ENCODE peak calls at places on chromosomes 16 and 17, in seven cellular contexts. Y is PC-3, D is tibial nerve, E is cardiac muscle cell, B is left ventricle myocardium inferior, X is heart left ventricle, Z is tibial artery. U is an unnamed sample. For H3K9me3, the result is how much of the 10 kb centered on the place peaks cover.

GRCh38 chr16:81634380-81635121 is 144.5 kb upstream of the PLCG2 start:
- DNase-seq in Y (no peak), D (no peak), E (peak), B (no peak), X (no peak), Z (no peak), U (no peak)

GRCh38 chr17:79019631-79020584 is 4.1 kb upstream of the C1QTNF1 start:
- DNase-seq in Y (peak), D (peak), E (peak), B (peak), X (peak), Z (peak), U (peak)

GRCh38 chr16:26963109-26963508 is 103.6 kb upstream of the C16orf82 start:
- DNase-seq in Y (no peak), D (no peak), E (peak), B (no peak), X (no peak), Z (no peak), U (no peak)

GRCh38 chr17:12288007-12288406 is 267.3 kb downstream of the MAP2K4 start:
- DNase-seq in Y (no peak), D (no peak), E (no peak), B (no peak), X (no peak), Z (no peak), U (no peak)

GRCh38 chr16:70761656-70762055 is 39.3 kb downstream of the VAC14 start:
- DNase-seq in Y (no peak), D (no peak), E (no peak), B (no peak), X (no peak), Z (no peak), U (no peak)

GRCh38 chr17:49225554-49226236 is 4.9 kb downstream of the PHOSPHO1 start:
- DNase-seq in Y (no peak), D (no peak), E (no peak), B (no peak), X (no peak), Z (no peak), U (no peak)

GRCh38 chr17:82043507-82043906 is 6.0 kb upstream of the DCXR start:
- DNase-seq in Y (no peak), D (no peak), E (no peak), B (no peak), X (no peak), Z (no peak), U (no peak)

GRCh38 chr17:19322861-19323260 is 39.7 kb downstream of the B9D1 start:
- DNase-seq in Y (no peak), D (no peak), E (no peak), B (no peak), X (no peak), Z (peak), U (no peak)

GRCh38 chr17:50495918-50496317 is 12.3 kb upstream of the MYCBPAP start:
- DNase-seq in Y (peak), D (no peak), E (peak), B (no peak), X (no peak), Z (no peak), U (no peak)

GRCh38 chr16:2748757-2749455 is 3.5 kb upstream of the SRRM2 start:
- DNase-seq in Y (no peak), D (no peak), E (no peak), B (no peak), X (no peak), Z (no peak), U (no peak)

GRCh38 chr16:2963611-2964415 is at the start of gene KREMEN2:
- DNase-seq in Y (peak), D (no peak), E (no peak), B (no peak), X (no peak), Z (no peak), U (peak)

GRCh38 chr17:73278465-73279453 is 17.1 kb upstream of the CPSF4L start:
- DNase-seq in Y (peak), D (peak), E (peak), B (peak), X (no peak), Z (no peak), U (peak)

GRCh38 chr16:31010943-31011342 is 505 bp upstream of the STX1B start:
- DNase-seq in Y (no peak), D (no peak), E (no peak), B (no peak), X (no peak), Z (no peak), U (no peak)

GRCh38 chr16:85637808-85638186 is 24.7 kb downstream of the GSE1 start:
- DNase-seq in Y (no peak), D (no peak), E (no peak), B (peak), X (no peak), Z (no peak), U (no peak)

GRCh38 chr17:63834431-63835166 is 7.1 kb upstream of the FTSJ3 start:
- DNase-seq in Y (peak), D (peak), E (peak), B (no peak), X (no peak), Z (peak), U (peak)

GRCh38 chr17:43554857-43555256 is 8.7 kb upstream of the ETV4 start:
- DNase-seq in Y (no peak), D (no peak), E (no peak), B (no peak), X (no peak), Z (no peak), U (no peak)

GRCh38 chr16:11170201-11170600 is 85.8 kb downstream of the SOCS1 start:
- DNase-seq in Y (no peak), D (no peak), E (no peak), B (no peak), X (no peak), Z (no peak), U (no peak)

GRCh38 chr16:74034862-74035261 is 261.8 kb upstream of the PSMD7 start:
- DNase-seq in Y (peak), D (no peak), E (peak), B (no peak), X (no peak), Z (no peak), U (peak)

GRCh38 chr16:70380919-70381603 is 34.4 kb downstream of the DDX19A start:
- DNase-seq in Y (peak), D (peak), E (peak), B (peak), X (peak), Z (peak), U (peak)

GRCh38 chr16:24858219-24859041 is 12.7 kb downstream of the SLC5A11 start:
- DNase-seq in Y (peak), D (peak), E (peak), B (peak), X (peak), Z (no peak), U (peak)

GRCh38 chr16:85100265-85100664 is 12.0 kb downstream of the CIBAR2 start:
- DNase-seq in Y (no peak), D (no peak), E (no peak), B (no peak), X (no peak), Z (no peak), U (no peak)

GRCh38 chr16:30395992-30396560 is 856 bp downstream of the ZNF48 start:
- DNase-seq in Y (no peak), D (no peak), E (peak), B (no peak), X (no peak), Z (no peak), U (no peak)

GRCh38 chr16:55872130-55872529 is 3.0 kb downstream of the CES5A start:
- DNase-seq in Y (no peak), D (no peak), E (no peak), B (no peak), X (no peak), Z (no peak), U (no peak)

GRCh38 chr16:75064403-75065148 is 52.0 kb downstream of the LDHD start:
- DNase-seq in Y (peak), D (no peak), E (no peak), B (no peak), X (no peak), Z (no peak), U (no peak)

GRCh38 chr17:7889166-7889584 is 586 bp downstream of the CHD3 start:
- DNase-seq in Y (peak), D (peak), E (peak), B (peak), X (peak), Z (peak), U (peak)

GRCh38 chr17:6554871-6555330 is 1.5 kb downstream of the PITPNM3 start:
- DNase-seq in Y (peak), D (no peak), E (no peak), B (no peak), X (no peak), Z (no peak), U (no peak)

GRCh38 chr16:79089735-79090284 is 510.7 kb downstream of the MAF start:
- DNase-seq in Y (no peak), D (no peak), E (no peak), B (no peak), X (no peak), Z (no peak), U (no peak)

GRCh38 chr16:27383511-27384243 is 18.3 kb upstream of the IL21R start:
- DNase-seq in Y (no peak), D (no peak), E (no peak), B (peak), X (peak), Z (peak), U (no peak)

GRCh38 chr16:89847930-89848297 is 19.6 kb downstream of the SPIRE2 start:
- DNase-seq in Y (no peak), D (no peak), E (no peak), B (peak), X (no peak), Z (no peak), U (no peak)

GRCh38 chr17:74282587-74283370 is 8.7 kb downstream of the DNAI2 start:
- DNase-seq in Y (peak), D (no peak), E (no peak), B (no peak), X (no peak), Z (no peak), U (no peak)

GRCh38 chr17:68906638-68907037 is 48.6 kb downstream of the ABCA8 start:
- DNase-seq in Y (peak), D (no peak), E (peak), B (no peak), X (no peak), Z (no peak), U (no peak)

GRCh38 chr16:84718-85452 is 6.9 kb downstream of the MPG start:
- DNase-seq in Y (peak), D (peak), E (peak), B (peak), X (peak), Z (peak), U (peak)

GRCh38 chr17:70137451-70138230 is 31.7 kb upstream of the KCNJ2 start:
- DNase-seq in Y (peak), D (peak), E (peak), B (no peak), X (peak), Z (peak), U (no peak)

GRCh38 chr16:82031116-82032084 is 3.7 kb upstream of the HSD17B2 start:
- DNase-seq in Y (peak), D (no peak), E (peak), B (no peak), X (no peak), Z (no peak), U (no peak)

GRCh38 chr17:17819561-17819995 is 17.2 kb downstream of the SREBF1 start:
- DNase-seq in Y (peak), D (peak), E (peak), B (peak), X (peak), Z (no peak), U (peak)

GRCh38 chr17:35727635-35728034 is 3.8 kb upstream of the RASL10B start:
- DNase-seq in Y (no peak), D (no peak), E (no peak), B (no peak), X (no peak), Z (no peak), U (no peak)

GRCh38 chr17:30520882-30521281 is 43.7 kb downstream of the GOSR1 start:
- DNase-seq in Y (no peak), D (no peak), E (peak), B (no peak), X (no peak), Z (no peak), U (no peak)

DNA sequence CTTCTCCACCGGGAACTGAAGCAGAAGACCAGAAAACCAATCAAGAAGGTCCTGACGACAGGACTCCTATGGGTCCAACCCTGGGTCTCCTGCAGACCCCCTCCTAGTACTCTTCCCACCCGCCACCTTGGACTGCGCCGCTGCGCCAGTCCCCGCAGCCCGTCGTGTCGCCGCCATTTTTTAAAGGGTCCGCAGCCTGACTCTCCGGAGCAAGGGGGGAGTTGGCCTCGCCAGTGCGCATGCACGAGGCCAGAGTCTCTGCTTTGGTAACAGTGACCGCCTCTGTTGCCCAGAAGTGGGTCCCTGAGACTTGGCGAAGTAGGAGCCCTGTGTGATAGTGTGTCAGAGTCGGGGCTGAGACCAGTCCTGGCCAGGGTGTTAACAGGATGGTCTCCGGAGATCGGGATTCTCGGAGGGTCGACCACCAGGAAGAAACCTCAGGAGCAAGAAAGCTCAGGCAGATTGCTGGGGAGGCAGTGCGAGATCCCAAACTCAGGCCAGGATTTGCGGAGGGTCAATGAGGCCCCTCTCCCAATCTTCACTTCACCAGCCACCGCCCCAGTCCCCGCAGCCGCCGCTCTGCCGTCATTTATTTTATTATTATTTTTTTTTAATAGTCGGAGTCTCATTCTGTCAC is 612.5 kb downstream of the KCNJ18 start:
- DNase-seq in Y (no peak), D (no peak), E (no peak), B (no peak), X (no peak), Z (no peak), U (no peak)
- H3K9me3 ChIP-seq in Y (under half), D (under half), E (under half), B (under half), X (under half), Z (under half), U (under half)

GRCh38 chr16:7086842-7087616 is 245.6 kb upstream of the RBFOX1 start:
- DNase-seq in Y (peak), D (no peak), E (no peak), B (peak), X (peak), Z (no peak), U (peak)
- TF ChIP-seq CTCF in Y (peak), D (no peak), E (no peak), B (peak), X (peak), Z (no peak), U (no peak)

DNA sequence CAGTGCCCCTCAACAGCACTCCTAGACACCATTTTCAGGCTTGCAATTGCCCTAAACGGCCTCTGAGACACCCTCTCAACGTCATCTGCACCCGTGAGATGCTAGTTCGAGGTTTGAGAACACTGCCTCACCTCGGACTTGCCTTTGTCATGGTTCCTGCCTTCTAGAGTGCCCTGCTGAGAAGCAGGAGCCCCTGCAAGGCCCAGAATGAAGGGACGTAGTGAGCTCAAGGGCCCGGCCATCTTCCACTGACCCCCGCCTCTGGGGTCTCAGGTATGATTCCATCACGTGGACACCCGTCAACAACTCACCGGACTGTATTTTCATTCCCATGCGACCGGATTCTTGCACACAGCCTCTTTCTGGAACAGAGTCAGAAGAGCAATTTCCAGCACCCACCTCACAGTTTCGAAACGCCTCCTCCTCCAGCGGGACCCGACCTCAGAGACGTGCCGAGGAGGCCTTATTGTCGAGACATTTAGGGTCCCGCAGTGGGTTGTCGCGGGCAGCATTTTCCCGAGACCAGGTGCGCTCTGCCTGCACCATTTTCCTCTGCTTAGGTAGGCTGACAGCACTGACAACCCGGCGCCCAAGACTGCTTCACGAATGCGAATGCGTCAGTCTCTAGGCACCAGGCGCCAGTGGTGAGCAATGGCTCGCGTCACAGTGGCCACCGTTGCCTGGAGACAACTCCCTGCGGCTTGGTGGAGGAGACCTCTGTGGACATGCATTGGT is 999.9 kb downstream of the KCNJ18 start:
- DNase-seq in Y (no peak), D (no peak), E (no peak), B (no peak), X (no peak), Z (peak), U (no peak)
- H3K9me3 ChIP-seq in Y (under half), D (under half), E (under half), B (under half), X (under half), Z (under half), U (under half)

GRCh38 chr17:57732062-57732461 is 13.0 kb downstream of the CCDC182 start:
- DNase-seq in Y (no peak), D (no peak), E (no peak), B (no peak), X (no peak), Z (no peak), U (no peak)

GRCh38 chr17:57733085-57733484 is 12.0 kb downstream of the CCDC182 start:
- DNase-seq in Y (no peak), D (no peak), E (no peak), B (no peak), X (no peak), Z (no peak), U (no peak)

GRCh38 chr17:57735230-57735629 is 9.9 kb downstream of the CCDC182 start:
- DNase-seq in Y (no peak), D (no peak), E (no peak), B (no peak), X (no peak), Z (no peak), U (no peak)

GRCh38 chr17:57737450-57737849 is 7.6 kb downstream of the CCDC182 start:
- DNase-seq in Y (no peak), D (no peak), E (no peak), B (no peak), X (no peak), Z (no peak), U (no peak)

GRCh38 chr17:57735707-57736106 is 9.4 kb downstream of the CCDC182 start:
- DNase-seq in Y (peak), D (no peak), E (no peak), B (no peak), X (no peak), Z (no peak), U (peak)
- TF ChIP-seq CTCF in Y (peak), D (no peak), E (no peak), B (peak), X (peak), Z (no peak), U (peak)

DNA sequence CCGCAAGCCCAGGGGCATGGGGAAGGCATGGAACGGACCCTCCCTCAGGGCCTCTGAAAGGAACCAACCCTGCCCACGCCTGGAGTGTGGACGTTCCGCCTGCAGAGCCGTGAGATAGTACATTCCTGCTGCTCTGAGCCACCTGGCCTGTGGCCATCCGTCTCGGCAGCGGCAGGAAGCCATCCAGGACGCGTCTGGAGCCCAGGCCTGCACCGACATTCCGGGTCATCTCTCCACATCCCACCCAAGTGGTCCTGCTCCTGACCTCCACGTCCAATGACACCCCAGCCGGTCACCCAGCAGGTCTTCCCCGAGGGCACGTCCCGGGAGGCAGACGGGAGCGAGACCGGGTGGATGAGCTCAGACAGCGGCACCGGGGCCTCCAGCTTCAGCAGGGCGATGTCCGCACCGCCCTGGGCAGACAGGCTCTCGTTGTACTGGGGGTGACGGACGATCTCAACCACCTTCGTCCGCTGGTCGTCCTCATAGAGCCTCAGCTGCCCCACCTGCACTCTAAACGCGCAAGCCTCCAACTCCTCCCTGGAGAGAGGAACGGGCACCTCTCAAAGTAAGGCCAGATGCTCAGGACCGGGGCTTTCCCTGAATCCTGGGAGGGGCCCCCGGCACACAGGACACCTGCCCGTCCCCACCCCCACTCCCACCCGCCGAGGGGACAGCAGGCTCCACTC is 21.3 kb upstream of the UBE2I start:
- DNase-seq in Y (peak), D (no peak), E (peak), B (peak), X (no peak), Z (no peak), U (no peak)
- H3K9me3 ChIP-seq in Y (under half), D (under half), E (under half), B (under half), X (under half), Z (under half), U (under half)

DNA sequence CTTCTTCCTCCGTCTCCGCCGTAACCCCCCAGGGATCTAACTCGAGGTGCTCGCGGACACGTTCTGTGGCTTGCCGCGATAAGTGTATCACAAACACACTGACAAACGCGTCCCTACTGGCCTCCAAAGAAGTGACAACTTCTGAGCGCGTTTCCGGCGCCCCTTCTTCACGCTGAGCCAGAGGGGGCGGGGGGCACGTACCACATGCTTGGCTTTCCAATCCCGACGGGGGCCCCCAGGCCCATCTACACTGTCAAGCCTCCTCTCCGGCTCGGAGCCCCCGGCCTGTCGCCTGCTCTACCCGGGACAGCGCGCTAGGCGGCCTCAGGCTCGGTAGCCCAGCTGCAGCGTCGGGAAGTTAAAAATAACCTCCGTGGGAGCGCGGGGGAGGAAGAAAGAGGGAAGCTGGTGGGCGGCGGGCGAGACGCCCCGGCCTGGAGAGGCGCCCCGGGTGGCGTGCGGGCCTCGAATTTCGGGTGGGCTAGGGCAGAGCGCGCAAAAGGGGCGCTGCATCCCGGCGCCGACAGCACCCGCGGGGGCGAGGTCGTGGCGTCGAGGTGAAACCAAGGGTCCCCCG is 676 bp upstream of the SPHK1 start:
- DNase-seq in Y (peak), D (peak), E (peak), B (peak), X (peak), Z (no peak), U (peak)
- TF ChIP-seq CTCF in Y (peak), D (peak), E (peak), B (peak), X (peak), Z (peak), U (peak)

U was measured in BE2C.